ENCODE peak calls at places on chromosomes 5 and 9, in five cellular contexts. J is RWPE1, G is HCT116, O is GM23338, U is astrocyte. X is an unnamed sample.

GRCh38 chr9:16371306-16371705 is 499.2 kb downstream of the BNC2 start:
- DNase-seq in J (no peak), G (no peak), O (no peak), U (no peak), X (no peak)

GRCh38 chr5:141510850-141511718 is 22.2 kb downstream of the PCDHGC5 start:
- DNase-seq in J (no peak), G (no peak), O (no peak), U (no peak), X (no peak)

GRCh38 chr9:34493972-34494535 is 28.7 kb downstream of the ENHO start:
- DNase-seq in J (peak; percentile 63), G (no peak), O (peak; percentile 83), U (peak; percentile 31), X (peak; percentile 22)

GRCh38 chr5:179509239-179509638 is 41.1 kb upstream of the RUFY1 start:
- DNase-seq in J (no peak), G (no peak), O (no peak), U (no peak), X (no peak)

GRCh38 chr9:133485531-133486260 is 6.8 kb upstream of the SLC2A6 start:
- DNase-seq in J (no peak), G (no peak), O (no peak), U (no peak), X (no peak)

GRCh38 chr5:169923988-169924387 is 56.3 kb downstream of the INSYN2B start:
- DNase-seq in J (no peak), G (no peak), O (no peak), U (no peak), X (no peak)

GRCh38 chr5:132026516-132027008 is 15.1 kb upstream of the ACSL6 start:
- DNase-seq in J (no peak), G (no peak), O (no peak), U (no peak), X (no peak)

GRCh38 chr9:120875954-120876841 is 790 bp downstream of the PHF19 start:
- DNase-seq in J (peak; percentile 98), G (peak; percentile 73), O (peak; percentile 85), U (peak; percentile 69), X (peak; percentile 75)

GRCh38 chr5:103245773-103246172 is 12.8 kb upstream of the MACIR start:
- DNase-seq in J (no peak), G (no peak), O (no peak), U (no peak), X (no peak)

GRCh38 chr9:86097510-86098224 is 1.7 kb downstream of the GOLM1 start:
- DNase-seq in J (no peak), G (no peak), O (peak; percentile 30), U (no peak), X (no peak)

GRCh38 chr9:76369583-76369982 is 24.6 kb downstream of the RFK start:
- DNase-seq in J (no peak), G (no peak), O (peak; percentile 5), U (peak; percentile 80), X (peak; percentile 49)

GRCh38 chr9:134049236-134049635 is 18.6 kb downstream of the BRD3 start:
- DNase-seq in J (no peak), G (no peak), O (no peak), U (no peak), X (no peak)

GRCh38 chr5:78671609-78672008 is 23.0 kb upstream of the LHFPL2 start:
- DNase-seq in J (no peak), G (no peak), O (no peak), U (peak; percentile 76), X (no peak)

GRCh38 chr9:34651876-34652602 is at the start of gene IL11RA:
- DNase-seq in J (peak; percentile 94), G (peak; percentile 80), O (peak; percentile 96), U (peak; percentile 84), X (peak; percentile 75)

GRCh38 chr5:36728697-36729543 is 122.5 kb downstream of the SLC1A3 start:
- DNase-seq in J (peak; percentile 55), G (no peak), O (peak; percentile 86), U (peak; percentile 42), X (peak; percentile 49)

GRCh38 chr9:35553670-35554543 is 51.2 kb upstream of the TESK1 start:
- DNase-seq in J (peak; percentile 79), G (peak; percentile 37), O (peak; percentile 90), U (peak; percentile 41), X (peak; percentile 69)

GRCh38 chr9:108727580-108728056 is 128.2 kb downstream of the ACTL7B start:
- DNase-seq in J (no peak), G (no peak), O (no peak), U (no peak), X (no peak)

GRCh38 chr5:150434502-150434901 is 15.0 kb downstream of the RPS14 start:
- DNase-seq in J (peak; percentile 99), G (no peak), O (no peak), U (peak; percentile 72), X (peak; percentile 20)

GRCh38 chr5:179912386-179912785 is 4.7 kb upstream of the TBC1D9B start:
- DNase-seq in J (no peak), G (no peak), O (no peak), U (no peak), X (no peak)

GRCh38 chr5:41747291-41747690 is 122.9 kb downstream of the OXCT1 start:
- DNase-seq in J (no peak), G (no peak), O (no peak), U (peak; percentile 67), X (peak; percentile 74)

GRCh38 chr9:130215341-130216119 is 43.3 kb downstream of the NCS1 start:
- DNase-seq in J (no peak), G (no peak), O (no peak), U (peak; percentile 70), X (peak; percentile 25)

GRCh38 chr5:154249786-154250185 is 59.3 kb downstream of the GALNT10 start:
- DNase-seq in J (no peak), G (no peak), O (no peak), U (no peak), X (no peak)

GRCh38 chr9:137272241-137273094 is 5.1 kb upstream of the TOR4A start:
- DNase-seq in J (no peak), G (no peak), O (no peak), U (no peak), X (no peak)

GRCh38 chr5:144191461-144191860 is 20.8 kb downstream of the KCTD16 start:
- DNase-seq in J (no peak), G (no peak), O (no peak), U (no peak), X (no peak)

GRCh38 chr5:141508808-141509611 is 20.1 kb downstream of the PCDHGC5 start:
- DNase-seq in J (peak; percentile 96), G (no peak), O (peak; percentile 80), U (peak; percentile 91), X (peak; percentile 88)

GRCh38 chr9:113538646-113539430 is 75.3 kb downstream of the RGS3 start:
- DNase-seq in J (no peak), G (no peak), O (no peak), U (no peak), X (no peak)

GRCh38 chr9:272251-273213 is 57.9 kb downstream of the DOCK8 start:
- DNase-seq in J (no peak), G (no peak), O (no peak), U (no peak), X (no peak)

GRCh38 chr9:90044263-90044662 is 439.5 kb downstream of the GADD45G start:
- DNase-seq in J (no peak), G (no peak), O (no peak), U (no peak), X (no peak)

GRCh38 chr5:178630475-178630930 is 3.7 kb upstream of the CLK4 start:
- DNase-seq in J (peak; percentile 43), G (peak; percentile 24), O (no peak), U (peak; percentile 22), X (no peak)

GRCh38 chr5:176166427-176166826 is 71.8 kb upstream of the SIMC1 start:
- DNase-seq in J (peak; percentile 69), G (peak; percentile 22), O (no peak), U (no peak), X (no peak)

GRCh38 chr5:106843812-106844416 is 826.8 kb downstream of the EFNA5 start:
- DNase-seq in J (peak; percentile 26), G (peak; percentile 13), O (peak; percentile 60), U (peak; percentile 14), X (peak; percentile 34)

GRCh38 chr5:135833521-135833920 is 942 bp upstream of the SLC25A48 start:
- DNase-seq in J (no peak), G (no peak), O (no peak), U (no peak), X (no peak)

GRCh38 chr5:143279698-143280097 is 123.8 kb downstream of the NR3C1 start:
- DNase-seq in J (peak; percentile 19), G (no peak), O (peak; percentile 84), U (peak; percentile 16), X (no peak)

GRCh38 chr5:95261369-95262175 is 23.3 kb downstream of the MCTP1 start:
- DNase-seq in J (peak; percentile 47), G (no peak), O (peak; percentile 27), U (no peak), X (peak; percentile 46)

GRCh38 chr9:81097167-81097566 is 592.2 kb downstream of the TLE1 start:
- DNase-seq in J (no peak), G (no peak), O (no peak), U (no peak), X (no peak)
- H3K27ac ChIP-seq in J (no peak overlapping the region), G (no peak overlapping the region), O (no peak overlapping the region), U (no peak overlapping the region), X (no peak overlapping the region)

GRCh38 chr5:43063731-43064171 is 23.6 kb upstream of the ANXA2R start:
- DNase-seq in J (no peak), G (no peak), O (peak; percentile 62), U (no peak), X (peak; percentile 59)
- H3K27ac ChIP-seq in J (peak overlapping the region; percentile 98), G (peak overlapping the region; percentile 93), O (peak overlapping the region; percentile 93), U (peak overlapping the region; percentile 97), X (peak overlapping the region; percentile 91)

DNA sequence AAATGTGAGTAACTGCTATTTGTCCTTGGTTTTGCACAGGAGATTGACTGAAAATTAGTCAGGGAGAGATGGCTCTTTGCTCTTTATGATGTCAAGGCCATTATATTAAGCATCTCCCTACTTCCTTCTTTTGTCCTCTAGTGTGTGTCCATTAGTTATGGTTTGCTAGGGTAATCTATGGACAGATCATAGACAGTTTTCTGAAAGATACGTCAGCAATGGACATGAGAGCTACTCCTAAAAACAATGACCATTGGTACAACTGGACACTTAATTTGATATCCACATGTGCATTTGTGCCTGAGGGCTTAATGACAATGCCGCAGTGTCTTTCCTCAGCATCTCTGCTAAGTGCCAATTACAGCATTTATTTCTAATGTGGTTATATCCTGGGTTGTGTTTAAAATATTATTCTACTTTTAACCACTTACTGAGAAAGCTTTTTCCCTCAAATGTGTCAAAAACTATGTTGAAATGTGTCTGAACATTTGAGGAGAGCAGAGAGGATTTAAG is 218.2 kb upstream of the RFX3 start:
- DNase-seq in J (no peak), G (no peak), O (no peak), U (no peak), X (no peak)
- H3K27ac ChIP-seq in J (no peak overlapping the region), G (no peak overlapping the region), O (no peak overlapping the region), U (no peak overlapping the region), X (no peak overlapping the region)

GRCh38 chr9:97556036-97556720 is 54.7 kb downstream of the TMOD1 start:
- DNase-seq in J (no peak), G (no peak), O (no peak), U (no peak), X (no peak)
- H3K27ac ChIP-seq in J (no peak overlapping the region), G (no peak overlapping the region), O (no peak overlapping the region), U (no peak overlapping the region), X (no peak overlapping the region)

DNA sequence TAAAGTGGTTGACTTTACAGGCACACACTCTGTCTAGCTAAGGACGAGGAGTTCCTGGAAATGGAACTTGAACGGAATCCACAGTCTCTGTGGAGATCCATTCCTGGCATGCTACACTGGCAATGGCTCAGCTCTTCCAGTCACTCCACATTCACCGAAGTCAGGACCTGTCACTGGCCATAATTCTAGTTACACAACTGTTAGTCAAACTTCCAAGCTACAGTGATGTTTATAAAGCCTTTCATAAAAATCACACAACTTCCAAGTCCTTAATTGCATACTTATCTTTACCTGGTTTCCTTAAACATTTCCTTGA is 15.7 kb downstream of the CDC14B start:
- DNase-seq in J (no peak), G (no peak), O (no peak), U (peak; percentile 58), X (no peak)
- H3K27ac ChIP-seq in J (no peak overlapping the region), G (no peak overlapping the region), O (no peak overlapping the region), U (no peak overlapping the region), X (no peak overlapping the region)

X was measured in brain microvascular endothelial cell.